ENCODE peak calls at places on chromosome 3, in ten cellular contexts. Y, S, W, I, Q, J, N, E, D and C are unnamed samples.

GRCh38 chr3:142275856-142276255 is 50.5 kb upstream of the GK5 start:
- DNase-seq in S (no peak), E (no peak), D (no peak), J (peak; percentile 96), W (no peak), Q (no peak), I (no peak), Y (no peak), N (no peak), C (no peak)

GRCh38 chr3:50324351-50325144 is 2.0 kb upstream of the HYAL2 start:
- DNase-seq in I (peak; percentile 47), D (peak; percentile 70), E (no peak), Y (peak; percentile 59), W (peak; percentile 33), S (peak; percentile 82), Q (peak; percentile 69), J (peak; percentile 32), N (peak; percentile 76), C (no peak)

GRCh38 chr3:19334120-19334519 is 185.8 kb downstream of the KCNH8 start:
- DNase-seq in N (no peak), I (no peak), Q (no peak), E (no peak), D (no peak), W (no peak), Y (no peak), J (no peak), S (no peak), C (no peak)

GRCh38 chr3:33624756-33625155 is 93.3 kb downstream of the CLASP2 start:
- DNase-seq in I (no peak), Y (no peak), S (no peak), D (no peak), W (no peak), E (no peak), J (no peak), Q (no peak), N (no peak), C (no peak)

GRCh38 chr3:194840661-194841514 is 155.2 kb downstream of the FAM43A start:
- DNase-seq in I (no peak), Q (no peak), D (no peak), N (peak; percentile 67), Y (no peak), J (peak; percentile 66), W (no peak), S (no peak), E (no peak), C (no peak)

GRCh38 chr3:54071596-54071995 is 50.8 kb upstream of the CACNA2D3 start:
- DNase-seq in Y (no peak), D (no peak), S (no peak), I (no peak), J (no peak), W (no peak), N (no peak), Q (no peak), E (no peak), C (no peak)

GRCh38 chr3:149203758-149204157 is 17.9 kb downstream of the CP start:
- DNase-seq in I (peak; percentile 30), J (no peak), N (no peak), E (no peak), W (no peak), D (peak; percentile 79), Y (no peak), S (no peak), Q (no peak), C (peak; percentile 32)

GRCh38 chr3:127006781-127007436 is 24.0 kb downstream of the PLXNA1 start:
- DNase-seq in I (no peak), Y (no peak), S (no peak), Q (no peak), E (no peak), J (peak; percentile 7), W (no peak), D (no peak), N (peak; percentile 11), C (no peak)

GRCh38 chr3:75171632-75172230 is 492.4 kb upstream of the FRG2C start:
- DNase-seq in Q (no peak), J (no peak), Y (no peak), N (no peak), D (peak; percentile 11), I (peak; percentile 40), S (no peak), E (no peak), W (no peak), C (no peak)

GRCh38 chr3:106206165-106206564 is 337.4 kb upstream of the CBLB start:
- DNase-seq in J (peak; percentile 22), Q (no peak), I (no peak), W (no peak), D (peak; percentile 54), S (no peak), Y (no peak), E (no peak), N (peak; percentile 83), C (no peak)

GRCh38 chr3:128592891-128593290 is 57.7 kb downstream of the RPN1 start:
- DNase-seq in W (no peak), D (no peak), N (no peak), Y (no peak), S (no peak), J (no peak), I (no peak), E (no peak), Q (no peak), C (no peak)

GRCh38 chr3:181230258-181230657 is 240.7 kb upstream of the DNAJC19 start:
- DNase-seq in N (no peak), W (no peak), S (no peak), I (no peak), Y (no peak), E (no peak), Q (no peak), J (no peak), D (peak; percentile 1), C (no peak)

GRCh38 chr3:13844911-13845310 is 35.0 kb downstream of the WNT7A start:
- DNase-seq in I (no peak), Q (no peak), E (no peak), N (no peak), S (no peak), D (no peak), W (no peak), J (no peak), Y (no peak), C (no peak)

DNA sequence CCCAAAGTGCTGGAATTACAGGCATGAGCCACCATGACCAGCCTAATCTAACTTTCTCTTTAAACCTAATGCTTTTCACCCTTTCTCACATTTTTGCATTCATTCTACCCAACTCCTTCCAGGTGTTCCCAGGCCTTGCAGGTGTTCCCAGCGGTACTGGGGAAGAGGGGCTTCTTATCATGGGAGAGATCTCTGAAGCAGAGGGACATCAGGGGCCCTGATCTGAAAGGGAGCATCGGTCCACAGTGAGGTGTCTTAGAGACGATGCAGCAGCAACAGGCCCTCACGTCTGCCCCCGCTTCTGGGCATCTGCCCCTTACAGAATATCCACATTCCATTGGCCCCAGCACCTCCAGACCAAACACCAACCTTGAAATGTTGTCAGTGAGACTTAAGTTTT is 29.0 kb upstream of the BDH1 start:
- DNase-seq in D (no peak), Q (no peak), I (no peak), N (no peak), J (no peak), E (no peak), Y (no peak), S (no peak), W (no peak), C (no peak)
- H3K4me3 ChIP-seq in D (no peak overlapping the region), Q (no peak overlapping the region), I (no peak overlapping the region), N (no peak overlapping the region), J (no peak overlapping the region), E (no peak overlapping the region), Y (no peak overlapping the region), S (no peak overlapping the region), W (no peak overlapping the region), C (no peak overlapping the region)

DNA sequence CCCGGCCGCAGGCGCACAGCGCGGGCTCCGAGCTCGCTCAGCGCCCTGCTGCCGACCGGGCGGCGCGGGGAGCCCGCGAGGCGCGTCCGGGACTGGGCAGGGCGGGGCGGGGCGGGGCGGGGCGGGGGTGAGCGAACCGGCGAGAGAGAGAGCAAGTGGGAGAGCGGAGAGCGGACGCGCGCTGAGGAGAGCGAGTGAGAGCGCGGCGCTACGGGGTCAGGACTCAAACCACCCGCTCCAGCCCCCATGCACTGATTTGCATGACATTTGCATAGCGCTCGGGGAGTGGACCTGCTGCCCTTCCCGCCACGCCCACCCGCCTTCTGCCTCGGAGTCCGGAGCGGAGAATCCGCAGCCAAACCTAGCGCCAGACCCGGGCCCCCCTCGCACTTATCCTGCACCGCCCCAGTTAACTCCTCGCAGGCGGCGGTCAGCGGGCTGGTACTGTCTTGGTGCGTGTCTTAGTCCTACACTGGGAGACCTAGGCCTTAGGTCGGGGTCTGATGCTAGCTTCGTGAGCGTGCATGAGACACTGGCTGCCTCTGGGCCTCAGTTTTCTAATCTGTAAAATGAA is at the start of gene MYLK:
- DNase-seq in D (no peak), E (peak; percentile 57), J (peak; percentile 96), N (peak; percentile 71), Q (peak; percentile 65), Y (no peak), S (peak; percentile 69), W (no peak), I (peak; percentile 86), C (peak; percentile 65)
- TF ChIP-seq CTCF in D (no peak), E (no peak), J (no peak), N (no peak), Q (no peak), Y (no peak), S (no peak), W (no peak), I (no peak), C (no peak)

DNA sequence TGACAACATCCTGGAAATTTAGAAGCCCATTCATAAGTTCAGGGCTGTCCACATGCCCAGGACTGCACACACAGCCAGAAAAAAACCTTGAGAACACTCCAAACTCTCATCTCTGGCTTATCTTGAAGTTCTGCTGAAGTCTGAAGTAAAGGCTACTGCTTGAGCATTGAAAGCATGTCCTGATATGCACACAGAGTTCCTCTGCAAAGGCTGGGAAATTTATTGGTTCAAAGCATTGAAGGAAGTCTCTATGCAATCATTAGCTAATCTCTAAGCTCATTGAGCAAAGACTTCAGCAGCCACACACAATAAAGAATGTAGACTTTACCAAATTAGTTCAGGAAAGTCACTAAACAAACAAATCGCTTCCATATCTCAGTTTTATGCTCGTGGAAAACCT is 162.0 kb upstream of the STT3B start:
- DNase-seq in S (no peak), E (no peak), Y (no peak), I (no peak), N (no peak), W (no peak), J (no peak), Q (no peak), D (no peak), C (no peak)
- H3K4me3 ChIP-seq in S (no peak overlapping the region), E (no peak overlapping the region), Y (no peak overlapping the region), I (no peak overlapping the region), N (no peak overlapping the region), W (no peak overlapping the region), J (no peak overlapping the region), Q (no peak overlapping the region), D (no peak overlapping the region), C (no peak overlapping the region)

DNA sequence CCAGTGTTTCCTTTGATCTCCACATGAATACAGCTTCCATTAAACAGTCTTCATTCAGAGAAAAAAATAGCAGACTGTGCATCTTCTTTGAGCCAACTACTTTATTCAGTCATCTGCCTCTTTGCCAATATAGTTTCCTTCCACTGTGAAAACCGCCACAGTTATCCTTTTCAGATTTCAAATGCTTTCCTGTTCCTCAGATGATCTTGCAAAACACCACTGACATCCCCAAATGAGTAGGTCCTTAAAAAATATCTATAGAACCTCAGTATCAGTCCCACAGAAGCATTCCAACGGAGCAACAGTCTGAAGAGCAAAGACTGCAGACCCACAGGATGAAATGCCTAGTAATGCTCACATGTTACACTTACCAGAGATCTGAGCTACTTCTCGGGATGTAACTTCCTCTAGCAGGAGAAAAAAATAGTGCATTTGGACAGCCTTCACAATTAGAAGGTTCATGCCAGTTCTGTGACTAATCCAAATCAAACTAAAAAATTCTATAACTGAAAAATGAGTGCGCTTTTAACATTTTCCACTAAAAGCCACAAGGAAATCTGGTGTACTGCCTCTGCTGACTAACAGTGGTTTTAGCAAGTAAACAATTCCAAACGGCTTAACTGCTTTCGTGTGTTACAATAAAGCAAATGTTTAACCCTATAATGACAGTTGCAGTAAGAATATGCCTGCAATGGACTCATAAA is at the start of gene ANKRD28:
- DNase-seq in Y (no peak), E (no peak), N (peak; percentile 95), S (no peak), D (peak; percentile 37), J (peak; percentile 98), I (peak; percentile 80), Q (no peak), W (no peak), C (no peak)
- TF ChIP-seq CTCF in Y (peak; percentile 21), E (no peak), N (peak; percentile 31), S (peak; percentile 18), D (peak; percentile 53), J (peak; percentile 36), I (peak; percentile 33), Q (no peak), W (no peak), C (no peak)